ENCODE peak calls at places on chromosomes 13 and 19, in eight cellular contexts. X, P, B, Q, D, Z, C and H are unnamed samples. For H3K27me3, the result is how much of the 10 kb centered on the place peaks cover.

GRCh38 chr13:24997367-24997967 is 98.5 kb upstream of the PABPC3 start:
- DNase-seq in P (peak), C (peak), Z (no peak), B (peak), X (peak), D (peak), Q (peak), H (peak)

GRCh38 chr13:42574011-42574410 is at the start of gene TNFSF11:
- DNase-seq in B (peak), C (peak), Q (no peak), X (no peak), D (peak), P (no peak), Z (no peak), H (peak)

GRCh38 chr19:8306235-8307054 is 1.7 kb downstream of the CD320 start:
- DNase-seq in P (no peak), C (no peak), X (no peak), B (no peak), Q (no peak), D (no peak), Z (no peak), H (no peak)

GRCh38 chr19:11240008-11240444 is 607 bp downstream of the ANGPTL8 start:
- DNase-seq in B (no peak), D (no peak), Z (no peak), X (no peak), P (no peak), C (no peak), Q (no peak), H (no peak)

GRCh38 chr19:10699650-10700335 is 1.4 kb upstream of the QTRT1 start:
- DNase-seq in Q (peak), B (peak), Z (peak), D (peak), P (peak), C (peak), X (peak), H (peak)

GRCh38 chr19:3586124-3586626 is 897 bp downstream of the GIPC3 start:
- DNase-seq in Q (no peak), P (no peak), D (peak), X (no peak), B (peak), Z (no peak), C (no peak), H (peak)

GRCh38 chr13:113167575-113167974 is 9.1 kb downstream of the PROZ start:
- DNase-seq in Q (no peak), Z (no peak), D (no peak), C (no peak), X (no peak), P (no peak), B (no peak), H (no peak)

GRCh38 chr19:48933382-48933932 is at the start of gene DHDH:
- DNase-seq in Z (peak), Q (peak), C (peak), B (peak), D (peak), X (peak), P (peak), H (peak)

GRCh38 chr19:51012661-51013190 is 6.8 kb downstream of the KLK10 start:
- DNase-seq in D (no peak), B (no peak), C (no peak), Z (no peak), Q (no peak), P (no peak), X (peak), H (no peak)

GRCh38 chr13:75704942-75705320 is 68.8 kb downstream of the LMO7 start:
- DNase-seq in X (peak), Z (peak), D (no peak), B (no peak), Q (no peak), C (no peak), P (no peak), H (peak)

GRCh38 chr13:27573265-27573664 is 47.1 kb downstream of the LNX2 start:
- DNase-seq in X (peak), Q (peak), B (no peak), P (no peak), D (no peak), C (peak), Z (no peak), H (no peak)

GRCh38 chr13:78680611-78681010 is 21.7 kb upstream of the OBI1 start:
- DNase-seq in X (peak), D (no peak), B (no peak), Q (no peak), C (no peak), Z (no peak), P (no peak), H (no peak)

GRCh38 chr19:35315883-35316282 is 13.1 kb upstream of the CD22 start:
- DNase-seq in Z (no peak), Q (no peak), P (no peak), C (no peak), B (no peak), D (no peak), X (no peak), H (no peak)

GRCh38 chr13:94433055-94433947 is 46.2 kb downstream of the DCT start:
- DNase-seq in B (peak), P (no peak), Z (no peak), D (no peak), X (no peak), C (peak), Q (no peak), H (peak)

GRCh38 chr13:25217023-25217909 is 45.2 kb upstream of the AMER2 start:
- DNase-seq in D (no peak), Z (no peak), X (peak), B (no peak), C (no peak), P (no peak), Q (peak), H (no peak)

GRCh38 chr13:66528903-66529576 is 701.1 kb downstream of the PCDH9 start:
- DNase-seq in C (no peak), X (no peak), Q (no peak), D (no peak), P (no peak), Z (no peak), B (no peak), H (no peak)

GRCh38 chr13:112510987-112511715 is 76.8 kb downstream of the TUBGCP3 start:
- DNase-seq in Z (no peak), B (no peak), C (no peak), D (no peak), Q (no peak), X (peak), P (no peak), H (no peak)

GRCh38 chr13:30744056-30744684 is 8.8 kb downstream of the ALOX5AP start:
- DNase-seq in X (peak), D (no peak), B (no peak), C (peak), Z (peak), Q (peak), P (peak), H (no peak)

GRCh38 chr19:9406798-9407352 is 28.5 kb downstream of the ZNF266 start:
- DNase-seq in Q (peak), C (no peak), Z (no peak), P (no peak), X (no peak), B (no peak), D (peak), H (peak)

GRCh38 chr19:54523403-54523802 is 20.8 kb downstream of the LAIR2 start:
- DNase-seq in P (no peak), Q (peak), B (no peak), D (no peak), Z (no peak), X (peak), C (no peak), H (no peak)

GRCh38 chr13:47696677-47697076 is 304.4 kb downstream of the SUCLA2 start:
- DNase-seq in D (no peak), C (no peak), Z (no peak), B (no peak), X (no peak), Q (no peak), P (no peak), H (peak)

GRCh38 chr19:19115954-19116353 is 22.3 kb downstream of the TMEM161A start:
- DNase-seq in Z (no peak), Q (peak), B (peak), C (no peak), P (peak), D (peak), X (peak), H (peak)

GRCh38 chr13:83798731-83799130 is 83.5 kb downstream of the SLITRK1 start:
- DNase-seq in X (peak), D (no peak), Z (no peak), B (no peak), C (no peak), Q (peak), P (no peak), H (no peak)

GRCh38 chr19:10835089-10835753 is 791 bp downstream of the TMED1 start:
- DNase-seq in P (peak), X (peak), C (no peak), Q (peak), B (no peak), D (no peak), Z (no peak), H (no peak)

GRCh38 chr19:28838909-28839308 is 374.0 kb downstream of the UQCRFS1 start:
- DNase-seq in Q (no peak), C (no peak), X (no peak), D (no peak), Z (no peak), P (no peak), B (no peak), H (no peak)
- H3K27me3 ChIP-seq in Q (under half), C (under half), X (under half), D (under half), Z (under half), P (under half), B (under half), H (under half)

GRCh38 chr19:30395283-30395682 is 23.1 kb downstream of the ZNF536 start:
- DNase-seq in P (no peak), X (no peak), Q (peak), C (no peak), Z (no peak), B (no peak), D (no peak), H (no peak)

GRCh38 chr19:30393046-30393445 is 20.9 kb downstream of the ZNF536 start:
- DNase-seq in B (no peak), Q (peak), X (no peak), Z (no peak), C (no peak), P (no peak), D (no peak), H (no peak)

GRCh38 chr19:30394481-30395151 is 22.4 kb downstream of the ZNF536 start:
- DNase-seq in Q (no peak), P (no peak), D (no peak), Z (no peak), C (no peak), X (no peak), B (no peak), H (no peak)

GRCh38 chr19:30391554-30392551 is 19.7 kb downstream of the ZNF536 start:
- DNase-seq in P (no peak), Z (no peak), C (no peak), Q (no peak), B (peak), D (no peak), X (no peak), H (peak)

GRCh38 chr19:30393729-30394480 is 21.7 kb downstream of the ZNF536 start:
- DNase-seq in Z (no peak), C (no peak), Q (no peak), P (no peak), X (no peak), B (no peak), D (no peak), H (no peak)
- TF ChIP-seq EZH2phosphoT487 in Z (no peak), C (no peak), Q (no peak), P (no peak), X (no peak), B (no peak), D (no peak), H (no peak)

DNA sequence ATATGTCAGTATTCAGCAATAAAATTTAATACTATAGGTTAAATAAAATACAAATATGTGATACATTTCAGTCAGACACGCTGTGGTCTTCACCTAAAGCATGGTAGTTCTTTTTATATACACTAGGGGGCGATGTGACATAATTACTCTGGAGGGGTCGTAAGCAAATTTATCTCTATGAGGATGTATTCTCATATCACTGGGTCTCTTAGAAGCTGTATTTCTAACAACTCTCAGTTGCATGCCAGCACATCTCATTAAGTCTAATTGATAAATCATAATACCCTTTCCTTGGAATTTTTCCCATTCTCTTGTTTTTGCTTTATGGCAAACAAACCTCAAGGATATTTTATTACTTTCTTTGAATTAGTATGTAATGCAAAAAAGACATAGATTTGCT is 3.9 kb upstream of the PCDH17 start:
- DNase-seq in C (peak), Q (peak), Z (no peak), D (peak), X (peak), B (peak), P (peak), H (peak)
- H3K27me3 ChIP-seq in C (under half), Q (under half), Z (under half), D (under half), X (under half), B (under half), P (under half), H (under half)

GRCh38 chr19:16886305-16886880 is 2.4 kb upstream of the F2RL3 start:
- DNase-seq in P (no peak), B (no peak), D (no peak), Q (peak), Z (no peak), X (peak), C (peak), H (no peak)
- TF ChIP-seq EZH2phosphoT487 in P (no peak), B (no peak), D (no peak), Q (no peak), Z (no peak), X (no peak), C (no peak), H (no peak)